ENCODE peak calls at places on chromosome 20, in seven cellular contexts. R is Peyer's patch, K is MM.1S, B is GM06990, I is natural killer cell, G is astrocyte of the spinal cord, O is vagina. T is an unnamed sample.

GRCh38 chr20:46784450-46785127 is 75.1 kb downstream of the SLC2A10 start:
- DNase-seq in R (no peak), K (no peak), B (no peak), I (no peak), G (peak), O (no peak), T (no peak)

GRCh38 chr20:32427996-32428395 is 69.9 kb downstream of the ASXL1 start:
- DNase-seq in R (no peak), K (no peak), B (no peak), I (no peak), G (no peak), O (no peak), T (no peak)

GRCh38 chr20:51514252-51514651 is 28.3 kb downstream of the NFATC2 start:
- DNase-seq in R (no peak), K (no peak), B (no peak), I (no peak), G (no peak), O (no peak), T (no peak)

GRCh38 chr20:38806855-38807655 is 1.6 kb downstream of the PPP1R16B start:
- DNase-seq in R (peak), K (peak), B (peak), I (peak), G (no peak), O (no peak), T (peak)

GRCh38 chr20:40160151-40160550 is 528.9 kb downstream of the MAFB start:
- DNase-seq in R (no peak), K (peak), B (no peak), I (no peak), G (peak), O (no peak), T (peak)

GRCh38 chr20:49668181-49668877 is 45.3 kb downstream of the B4GALT5 start:
- DNase-seq in R (peak), K (no peak), B (peak), I (peak), G (no peak), O (no peak), T (peak)

GRCh38 chr20:24634855-24635254 is 165.4 kb downstream of the SYNDIG1 start:
- DNase-seq in R (no peak), K (no peak), B (no peak), I (no peak), G (peak), O (peak), T (no peak)

GRCh38 chr20:34522969-34523871 is 7.0 kb downstream of the DYNLRB1 start:
- DNase-seq in R (no peak), K (peak), B (peak), I (no peak), G (peak), O (peak), T (peak)

GRCh38 chr20:6708010-6708409 is 59.5 kb upstream of the BMP2 start:
- DNase-seq in R (no peak), K (no peak), B (no peak), I (no peak), G (peak), O (no peak), T (no peak)

GRCh38 chr20:48933017-48933766 is 11.7 kb downstream of the ARFGEF2 start:
- DNase-seq in R (no peak), K (no peak), B (no peak), I (no peak), G (no peak), O (no peak), T (no peak)

GRCh38 chr20:5133998-5134397 is 7.2 kb downstream of the CDS2 start:
- DNase-seq in R (no peak), K (no peak), B (no peak), I (no peak), G (no peak), O (no peak), T (no peak)

GRCh38 chr20:10733122-10733521 is 59.3 kb upstream of the JAG1 start:
- DNase-seq in R (no peak), K (no peak), B (no peak), I (no peak), G (no peak), O (no peak), T (no peak)

GRCh38 chr20:4220756-4221155 is 205.4 kb upstream of the RNF24 start:
- DNase-seq in R (no peak), K (no peak), B (no peak), I (no peak), G (no peak), O (no peak), T (no peak)

GRCh38 chr20:44034451-44034850 is 119.8 kb downstream of the TOX2 start:
- DNase-seq in R (no peak), K (no peak), B (no peak), I (no peak), G (no peak), O (no peak), T (no peak)

GRCh38 chr20:52076164-52076563 is 115.4 kb downstream of the ZFP64 start:
- DNase-seq in R (no peak), K (no peak), B (no peak), I (no peak), G (peak), O (no peak), T (no peak)

GRCh38 chr20:11012975-11013374 is 339.2 kb upstream of the JAG1 start:
- DNase-seq in R (no peak), K (no peak), B (no peak), I (no peak), G (peak), O (no peak), T (no peak)

GRCh38 chr20:16423311-16424212 is 149.7 kb downstream of the KIF16B start:
- DNase-seq in R (no peak), K (no peak), B (no peak), I (no peak), G (no peak), O (no peak), T (no peak)

GRCh38 chr20:32149566-32150170 is 40.2 kb downstream of the TM9SF4 start:
- DNase-seq in R (no peak), K (no peak), B (no peak), I (no peak), G (no peak), O (no peak), T (no peak)

GRCh38 chr20:22217712-22218352 is 366.5 kb downstream of the FOXA2 start:
- DNase-seq in R (no peak), K (no peak), B (no peak), I (no peak), G (no peak), O (no peak), T (no peak)

GRCh38 chr20:20259534-20259933 is 108.4 kb upstream of the INSM1 start:
- DNase-seq in R (no peak), K (no peak), B (no peak), I (no peak), G (no peak), O (no peak), T (no peak)

GRCh38 chr20:11270566-11270965 is 596.8 kb upstream of the JAG1 start:
- DNase-seq in R (no peak), K (no peak), B (no peak), I (no peak), G (no peak), O (no peak), T (no peak)

GRCh38 chr20:53322651-53323050 is 271.0 kb downstream of the ZNF217 start:
- DNase-seq in R (no peak), K (no peak), B (no peak), I (no peak), G (no peak), O (no peak), T (no peak)

GRCh38 chr20:60224914-60225313 is 266.7 kb downstream of the CDH26 start:
- DNase-seq in R (no peak), K (peak), B (no peak), I (no peak), G (no peak), O (no peak), T (no peak)

GRCh38 chr20:11646359-11646758 is 271.3 kb upstream of the BTBD3 start:
- DNase-seq in R (no peak), K (no peak), B (no peak), I (no peak), G (no peak), O (no peak), T (no peak)

GRCh38 chr20:11112837-11113236 is 439.0 kb upstream of the JAG1 start:
- DNase-seq in R (no peak), K (no peak), B (no peak), I (no peak), G (no peak), O (no peak), T (no peak)

DNA sequence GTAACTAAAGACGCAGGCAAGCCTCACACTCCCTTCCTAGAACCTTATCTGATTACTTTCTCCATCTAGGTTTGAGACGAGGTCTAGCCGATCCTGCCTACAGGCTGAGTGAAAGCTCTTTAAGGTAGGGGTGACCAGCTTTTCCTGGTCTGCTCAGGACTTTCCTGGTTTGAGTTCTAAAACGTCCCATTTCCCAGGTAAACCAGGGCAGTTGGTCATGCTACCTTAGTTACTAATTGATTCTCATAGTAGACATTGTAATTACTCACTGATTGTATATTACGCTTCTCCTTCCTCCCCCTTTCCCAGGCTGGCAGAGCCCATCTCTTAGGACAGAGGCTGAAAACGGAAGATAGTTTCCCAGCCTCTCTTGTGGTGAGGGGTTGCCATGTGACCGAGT is 27.9 kb upstream of the RSPO4 start:
- DNase-seq in R (no peak), K (no peak), B (no peak), I (no peak), G (no peak), O (no peak), T (no peak)
- TF ChIP-seq CTCF in R (no peak), K (no peak), B (no peak), I (no peak), G (no peak), O (no peak), T (no peak)

DNA sequence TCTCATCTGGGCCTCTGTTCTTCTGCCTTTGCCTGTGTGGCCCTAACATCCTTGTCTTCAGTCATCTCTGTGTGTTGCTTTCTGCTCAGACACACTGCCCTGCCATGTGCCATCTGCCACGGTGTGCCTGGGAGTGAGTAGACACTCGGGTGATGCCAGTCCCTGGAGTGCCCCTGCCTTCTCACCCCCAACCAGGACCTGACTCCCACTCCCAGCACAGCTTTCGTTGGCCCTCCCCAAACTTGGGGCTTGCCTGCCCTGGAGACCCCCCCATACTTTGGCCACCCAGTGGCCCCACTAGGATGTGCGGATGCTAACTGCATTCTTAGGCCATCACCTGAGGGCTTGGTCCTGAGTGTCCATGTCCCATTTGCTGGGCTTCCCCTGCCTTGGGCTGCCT is 76.4 kb upstream of the SCP2D1 start:
- DNase-seq in R (no peak), K (no peak), B (no peak), I (no peak), G (no peak), O (no peak), T (no peak)
- TF ChIP-seq CTCF in R (no peak), K (no peak), B (no peak), I (no peak), G (no peak), O (no peak), T (no peak)

GRCh38 chr20:14741616-14742015 is 404.2 kb upstream of the FLRT3 start:
- DNase-seq in R (no peak), K (no peak), B (no peak), I (no peak), G (no peak), O (no peak), T (no peak)
- TF ChIP-seq CTCF in R (no peak), K (no peak), B (no peak), I (no peak), G (no peak), O (no peak), T (no peak)

GRCh38 chr20:57388953-57389694 is 2.1 kb upstream of the RBM38 start:
- DNase-seq in R (peak), K (peak), B (peak), I (peak), G (peak), O (no peak), T (peak)
- TF ChIP-seq CTCF in R (peak), K (peak), B (peak), I (peak), G (peak), O (no peak), T (peak)

GRCh38 chr20:17910828-17911294 is 57.7 kb downstream of the SNX5 start:
- DNase-seq in R (no peak), K (no peak), B (no peak), I (no peak), G (peak), O (no peak), T (no peak)
- TF ChIP-seq CTCF in R (no peak), K (no peak), B (no peak), I (no peak), G (peak), O (no peak), T (no peak)

DNA sequence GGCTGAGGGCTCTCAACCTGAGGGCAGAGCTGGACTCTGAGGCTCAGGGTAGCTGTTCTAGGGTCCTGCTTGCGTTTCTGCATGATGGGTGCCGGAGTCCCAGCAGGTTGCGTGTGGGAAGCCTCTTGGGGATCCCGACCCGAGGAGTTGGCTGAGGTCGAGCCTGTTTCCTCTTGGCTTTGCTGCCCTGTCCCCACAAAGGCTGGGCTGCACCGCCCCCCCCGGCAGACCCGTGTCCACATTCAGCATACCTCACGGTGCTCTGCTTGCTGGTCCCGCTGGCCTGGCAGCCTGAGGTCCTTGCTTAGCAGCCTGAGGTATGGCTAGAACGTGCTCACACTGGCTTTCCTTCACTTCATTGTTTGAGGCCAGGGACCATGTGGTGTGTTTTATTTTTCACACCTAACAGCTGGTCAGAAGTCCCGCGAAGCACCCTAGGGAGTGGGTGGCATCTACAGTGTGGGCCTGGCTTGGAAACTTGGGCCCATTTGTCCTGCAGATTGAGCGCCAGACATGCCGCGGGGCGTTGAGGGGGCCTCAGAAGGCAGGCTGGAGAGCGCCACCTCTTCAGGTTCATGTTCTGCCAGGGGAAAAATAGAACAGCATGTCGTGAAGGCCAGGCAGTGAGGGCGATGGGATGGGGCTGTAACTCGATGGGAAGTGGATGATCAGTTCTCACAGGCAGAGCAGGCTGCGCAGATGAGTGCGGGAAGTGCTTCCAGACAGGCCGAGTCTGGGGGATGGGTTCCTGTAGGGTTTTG is 9.5 kb downstream of the LSM14B start:
- DNase-seq in R (no peak), K (no peak), B (no peak), I (no peak), G (no peak), O (no peak), T (no peak)
- TF ChIP-seq CTCF in R (no peak), K (no peak), B (no peak), I (no peak), G (no peak), O (no peak), T (no peak)

GRCh38 chr20:2914160-2914559 is 40.9 kb downstream of the PTPRA start:
- DNase-seq in R (no peak), K (no peak), B (no peak), I (no peak), G (peak), O (no peak), T (peak)
- TF ChIP-seq CTCF in R (no peak), K (peak), B (peak), I (no peak), G (peak), O (no peak), T (no peak)

T was measured in GM20000.